ENCODE peak calls at places on chromosomes 11 and 22, in nine cellular contexts. A is SK-N-SH, U is heart left ventricle, Q is choroid plexus epithelial cell, N is AG09309, M is left ventricle myocardium inferior, O is right lobe of liver, T is fibroblast of the aortic adventitia, V is cardiac muscle cell. Z is an unnamed sample.

GRCh38 chr22:49676783-49677494 is 150.7 kb downstream of the BRD1 start:
- DNase-seq in Q (no peak), U (no peak), V (no peak), N (no peak), O (no peak), T (no peak), M (no peak), A (no peak), Z (no peak)

GRCh38 chr22:30280495-30280894 is 8.8 kb downstream of the CASTOR1 start:
- DNase-seq in Q (peak), N (no peak), U (no peak), V (no peak), M (no peak), O (no peak), T (no peak), A (no peak), Z (no peak)

GRCh38 chr11:34235189-34235588 is 122.6 kb downstream of the ABTB2 start:
- DNase-seq in N (no peak), A (no peak), T (no peak), M (no peak), Q (no peak), U (no peak), V (no peak), O (no peak), Z (no peak)

GRCh38 chr11:34299962-34300350 is 57.9 kb downstream of the ABTB2 start:
- DNase-seq in V (no peak), T (no peak), N (no peak), A (no peak), U (no peak), M (no peak), Q (no peak), O (no peak), Z (no peak)

GRCh38 chr11:18754308-18754707 is 28.3 kb upstream of the IGSF22 start:
- DNase-seq in U (no peak), T (peak), M (no peak), Q (peak), N (no peak), A (no peak), V (no peak), O (no peak), Z (no peak)

GRCh38 chr22:20622650-20623339 is 115.4 kb downstream of the MED15 start:
- DNase-seq in M (no peak), Q (no peak), A (no peak), N (no peak), T (no peak), O (no peak), V (no peak), U (no peak), Z (no peak)

GRCh38 chr11:27618591-27618990 is 81.7 kb downstream of the BDNF start:
- DNase-seq in A (no peak), Q (no peak), M (no peak), N (no peak), T (no peak), O (no peak), U (no peak), V (no peak), Z (no peak)

GRCh38 chr11:9663699-9664275 is at the start of gene SWAP70:
- DNase-seq in M (peak), U (peak), T (peak), V (peak), N (peak), A (peak), Q (peak), O (peak), Z (peak)

GRCh38 chr11:34149786-34150185 is 44.4 kb downstream of the NAT10 start:
- DNase-seq in O (no peak), V (peak), T (peak), M (no peak), A (peak), Q (peak), U (no peak), N (no peak), Z (no peak)

GRCh38 chr11:121795206-121795605 is 320.8 kb downstream of the BLID start:
- DNase-seq in A (peak), N (no peak), U (no peak), Q (no peak), T (no peak), O (no peak), V (no peak), M (no peak), Z (no peak)

GRCh38 chr22:38202437-38203089 is 769 bp downstream of the MAFF start:
- DNase-seq in O (peak), N (peak), Q (peak), A (peak), V (peak), U (peak), T (peak), M (peak), Z (no peak)

DNA sequence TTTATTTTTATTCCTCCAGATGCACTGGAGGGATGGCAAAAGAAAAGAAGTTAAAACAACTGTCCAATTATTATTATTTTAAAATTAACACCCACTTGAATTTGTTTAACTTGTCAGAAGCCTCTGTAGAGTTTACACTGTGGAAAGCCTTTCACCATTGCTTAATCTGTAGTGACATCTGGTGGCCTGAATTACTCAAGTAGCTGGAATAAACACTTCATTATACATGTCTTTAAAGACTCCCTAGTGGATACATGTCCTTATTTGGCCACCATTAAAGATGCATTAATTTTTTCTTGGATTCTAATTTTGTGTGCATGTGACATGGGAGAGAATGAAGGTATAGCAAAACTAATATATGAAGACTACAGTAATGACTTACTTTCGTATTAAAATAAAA is 1496.5 kb downstream of the FAM181B start:
- DNase-seq in N (no peak), T (peak), O (no peak), Q (peak), A (peak), M (no peak), U (no peak), V (peak), Z (no peak)
- TF ChIP-seq CTCF in N (no peak), T (no peak), O (peak), Q (peak), A (peak), M (peak), U (peak), V (no peak), Z (peak)

GRCh38 chr22:45235851-45236342 is 4.8 kb downstream of the KIAA0930 start:
- DNase-seq in O (no peak), V (no peak), U (no peak), N (no peak), A (no peak), M (no peak), Q (no peak), T (no peak), Z (no peak)
- TF ChIP-seq CTCF in O (no peak), V (no peak), U (no peak), N (no peak), A (no peak), M (no peak), Q (no peak), T (no peak), Z (no peak)

DNA sequence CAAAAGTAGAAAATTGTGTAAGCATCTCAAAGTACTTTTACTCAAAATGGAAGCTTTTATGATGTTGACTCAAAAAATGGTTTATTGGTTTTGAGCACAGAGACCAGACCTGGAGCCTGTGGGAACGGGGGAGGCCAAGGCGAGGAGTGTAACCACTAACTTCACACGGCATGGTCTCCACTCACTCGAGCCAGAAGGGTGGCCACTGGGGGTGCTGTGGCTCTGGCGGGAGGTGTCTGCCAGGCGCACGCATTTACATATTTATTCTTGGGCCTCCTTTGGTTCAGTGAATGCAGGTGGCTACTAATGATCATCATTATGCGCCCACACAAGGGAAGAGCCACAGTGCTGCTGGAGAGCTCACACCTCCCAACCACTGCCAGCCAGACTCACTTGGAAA is 64.6 kb downstream of the FLRT1 start:
- DNase-seq in M (no peak), V (no peak), Q (no peak), O (no peak), T (no peak), N (no peak), A (no peak), U (no peak), Z (no peak)
- TF ChIP-seq CTCF in M (no peak), V (peak), Q (peak), O (no peak), T (no peak), N (peak), A (peak), U (no peak), Z (no peak)

GRCh38 chr11:126764221-126764620 is 236.3 kb downstream of the KIRREL3 start:
- DNase-seq in U (no peak), O (no peak), A (no peak), T (peak), Q (no peak), N (no peak), V (no peak), M (no peak), Z (no peak)
- TF ChIP-seq CTCF in U (no peak), O (no peak), A (no peak), T (no peak), Q (no peak), N (peak), V (no peak), M (no peak), Z (peak)

DNA sequence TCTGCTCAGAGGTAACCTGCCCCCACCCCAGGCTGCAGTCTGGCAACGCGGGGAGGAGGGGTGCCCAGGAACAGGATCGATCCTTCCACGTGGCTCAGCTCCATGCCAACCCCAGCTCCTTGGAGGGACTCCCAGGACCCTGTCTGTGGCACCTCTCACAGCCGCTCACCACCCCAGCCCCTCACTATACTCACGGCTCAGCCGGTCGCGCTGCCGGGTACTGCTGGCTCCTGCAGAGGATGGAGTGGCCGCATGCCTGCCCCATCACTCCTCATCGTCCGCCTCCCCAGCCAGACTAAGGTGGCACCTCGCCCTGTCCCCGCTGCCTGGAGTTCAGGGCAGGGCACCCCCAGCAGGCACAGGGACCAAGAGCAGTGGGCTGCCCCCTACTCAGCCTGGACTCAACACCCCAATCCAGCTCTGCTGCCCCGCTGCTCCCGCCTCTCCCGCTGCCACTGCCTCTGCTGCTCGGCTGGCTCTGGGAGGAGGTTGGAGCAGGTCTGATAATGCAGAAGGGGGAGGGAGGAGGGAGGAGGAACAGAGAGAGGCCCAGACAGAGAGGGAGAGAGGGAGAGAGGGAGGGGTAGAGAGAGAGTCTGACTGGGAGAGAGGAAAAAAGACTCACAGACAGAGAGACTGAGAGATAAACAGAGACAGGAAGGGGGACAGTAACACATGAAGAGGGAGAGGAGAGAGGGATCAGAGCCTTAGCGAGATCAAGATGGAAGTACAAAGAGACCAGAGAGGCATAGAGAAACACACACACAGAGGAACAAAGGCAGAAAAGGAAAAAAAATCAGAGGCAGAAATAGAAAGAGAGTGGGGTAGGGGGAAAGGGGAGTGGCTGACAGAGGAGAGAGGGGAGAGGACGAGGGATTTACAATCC is at the start of gene PDE2A:
- DNase-seq in T (no peak), V (no peak), O (no peak), U (no peak), N (no peak), Q (no peak), M (no peak), A (peak), Z (no peak)
- TF ChIP-seq CTCF in T (no peak), V (no peak), O (no peak), U (no peak), N (no peak), Q (no peak), M (no peak), A (no peak), Z (no peak)